ENCODE peak calls at places on chromosomes 16 and 17, in five cellular contexts. One of them, this sample, is unnamed.

GRCh38 chr16:47503936-47504335 is 42.8 kb downstream of the PHKB start:
- DNase-seq in HCT116: peak; percentile 3
- DNase-seq in ovary: no peak
- DNase-seq in A549: no peak
- DNase-seq in breast epithelium: no peak
- DNase-seq in this sample: no peak

GRCh38 chr17:71870546-71870862 is 250.3 kb upstream of the SOX9 start:
- DNase-seq in HCT116: no peak
- DNase-seq in A549: no peak
- DNase-seq in ovary: no peak
- DNase-seq in breast epithelium: no peak
- DNase-seq in this sample: no peak

GRCh38 chr16:22369221-22369811 is 5.1 kb downstream of the CDR2 start:
- DNase-seq in A549: peak; percentile 40
- DNase-seq in HCT116: no peak
- DNase-seq in ovary: no peak
- DNase-seq in breast epithelium: no peak
- DNase-seq in this sample: no peak

GRCh38 chr17:2343421-2343820 is 6.1 kb downstream of the SGSM2 start:
- DNase-seq in ovary: peak; percentile 16
- DNase-seq in A549: no peak
- DNase-seq in HCT116: no peak
- DNase-seq in breast epithelium: no peak
- DNase-seq in this sample: peak; percentile 81

GRCh38 chr16:59698341-59698979 is 964.3 kb upstream of the GOT2 start:
- DNase-seq in breast epithelium: no peak
- DNase-seq in HCT116: no peak
- DNase-seq in A549: no peak
- DNase-seq in ovary: no peak
- DNase-seq in this sample: no peak

GRCh38 chr17:6092923-6093468 is 22.8 kb downstream of the WSCD1 start:
- DNase-seq in HCT116: no peak
- DNase-seq in ovary: no peak
- DNase-seq in A549: no peak
- DNase-seq in breast epithelium: peak; percentile 24
- DNase-seq in this sample: no peak

GRCh38 chr16:75248142-75248535 is 3.3 kb downstream of the BCAR1 start:
- DNase-seq in HCT116: no peak
- DNase-seq in A549: no peak
- DNase-seq in breast epithelium: no peak
- DNase-seq in ovary: no peak
- DNase-seq in this sample: no peak

GRCh38 chr16:65136656-65137055 is 14.8 kb upstream of the CDH11 start:
- DNase-seq in ovary: no peak
- DNase-seq in HCT116: no peak
- DNase-seq in A549: no peak
- DNase-seq in breast epithelium: no peak
- DNase-seq in this sample: no peak

GRCh38 chr17:43545383-43545632 is 832 bp downstream of the ETV4 start:
- DNase-seq in HCT116: no peak
- DNase-seq in breast epithelium: no peak
- DNase-seq in A549: no peak
- DNase-seq in ovary: no peak
- DNase-seq in this sample: no peak

GRCh38 chr17:8753976-8754440 is 4.3 kb downstream of the SPDYE4 start:
- DNase-seq in A549: peak; percentile 64
- DNase-seq in breast epithelium: no peak
- DNase-seq in HCT116: peak; percentile 31
- DNase-seq in ovary: no peak
- DNase-seq in this sample: no peak

GRCh38 chr16:53960050-53960812 is 256.3 kb downstream of the FTO start:
- DNase-seq in HCT116: no peak
- DNase-seq in ovary: no peak
- DNase-seq in breast epithelium: no peak
- DNase-seq in A549: no peak
- DNase-seq in this sample: no peak

GRCh38 chr17:18167421-18167820 is 16.2 kb upstream of the ALKBH5 start:
- DNase-seq in breast epithelium: no peak
- DNase-seq in HCT116: no peak
- DNase-seq in ovary: no peak
- DNase-seq in A549: no peak
- DNase-seq in this sample: no peak

GRCh38 chr16:3248596-3248995 is 7.8 kb downstream of the MEFV start:
- DNase-seq in HCT116: no peak
- DNase-seq in ovary: no peak
- DNase-seq in A549: no peak
- DNase-seq in breast epithelium: no peak
- DNase-seq in this sample: no peak

GRCh38 chr17:12457493-12457892 is 208.2 kb upstream of the MYOCD start:
- DNase-seq in A549: no peak
- DNase-seq in breast epithelium: no peak
- DNase-seq in HCT116: no peak
- DNase-seq in ovary: no peak
- DNase-seq in this sample: no peak

GRCh38 chr17:48194097-48194550 is 86.6 kb downstream of the SNX11 start:
- DNase-seq in breast epithelium: no peak
- DNase-seq in A549: peak; percentile 41
- DNase-seq in HCT116: peak; percentile 89
- DNase-seq in ovary: no peak
- DNase-seq in this sample: no peak

GRCh38 chr17:36133629-36134259 is 30.1 kb downstream of the CCL4 start:
- DNase-seq in ovary: no peak
- DNase-seq in A549: peak; percentile 12
- DNase-seq in breast epithelium: no peak
- DNase-seq in HCT116: no peak
- DNase-seq in this sample: peak; percentile 9

GRCh38 chr16:15672514-15673167 is 22.6 kb downstream of the NDE1 start:
- DNase-seq in ovary: peak; percentile 83
- DNase-seq in breast epithelium: peak; percentile 86
- DNase-seq in HCT116: no peak
- DNase-seq in A549: peak; percentile 90
- DNase-seq in this sample: peak; percentile 97

GRCh38 chr17:20852541-20853370 is 190.1 kb downstream of the USP22 start:
- DNase-seq in HCT116: no peak
- DNase-seq in ovary: no peak
- DNase-seq in A549: peak; percentile 48
- DNase-seq in breast epithelium: no peak
- DNase-seq in this sample: no peak

GRCh38 chr17:46764709-46765401 is 53.6 kb downstream of the WNT3 start:
- DNase-seq in HCT116: no peak
- DNase-seq in breast epithelium: no peak
- DNase-seq in ovary: no peak
- DNase-seq in A549: no peak
- DNase-seq in this sample: no peak

GRCh38 chr17:1568950-1569810 is 6.6 kb upstream of the PITPNA start:
- DNase-seq in A549: no peak
- DNase-seq in HCT116: no peak
- DNase-seq in ovary: no peak
- DNase-seq in breast epithelium: no peak
- DNase-seq in this sample: no peak

GRCh38 chr16:27067138-27067537 is 411 bp downstream of the C16orf82 start:
- DNase-seq in A549: no peak
- DNase-seq in breast epithelium: no peak
- DNase-seq in ovary: no peak
- DNase-seq in HCT116: no peak
- DNase-seq in this sample: no peak

GRCh38 chr17:1907818-1908698 is 78.3 kb downstream of the RPA1 start:
- DNase-seq in HCT116: no peak
- DNase-seq in ovary: peak; percentile 45
- DNase-seq in breast epithelium: no peak
- DNase-seq in A549: no peak
- DNase-seq in this sample: no peak

GRCh38 chr17:5122586-5123342 is 6.9 kb downstream of the USP6 start:
- DNase-seq in HCT116: no peak
- DNase-seq in A549: no peak
- DNase-seq in ovary: peak; percentile 51
- DNase-seq in breast epithelium: no peak
- DNase-seq in this sample: no peak

GRCh38 chr16:4859900-4860255 is 12.6 kb downstream of the UBN1 start:
- DNase-seq in HCT116: no peak
- DNase-seq in ovary: no peak
- DNase-seq in breast epithelium: no peak
- DNase-seq in A549: no peak
- DNase-seq in this sample: peak; percentile 54

GRCh38 chr17:7631398-7632380 is 1.8 kb downstream of the SHBG start:
- DNase-seq in ovary: no peak
- DNase-seq in A549: no peak
- DNase-seq in breast epithelium: no peak
- DNase-seq in HCT116: no peak
- DNase-seq in this sample: no peak

GRCh38 chr17:45091778-45092425 is 30.8 kb downstream of the NMT1 start:
- DNase-seq in ovary: no peak
- DNase-seq in breast epithelium: no peak
- DNase-seq in A549: peak; percentile 57
- DNase-seq in HCT116: no peak
- DNase-seq in this sample: no peak

GRCh38 chr17:55845385-55845784 is 94.5 kb downstream of the PCTP start:
- DNase-seq in breast epithelium: no peak
- DNase-seq in A549: peak; percentile 13
- DNase-seq in ovary: peak; percentile 54
- DNase-seq in HCT116: no peak
- DNase-seq in this sample: peak; percentile 34

GRCh38 chr16:2213817-2214720 is 571 bp downstream of the PGP start:
- DNase-seq in breast epithelium: no peak
- DNase-seq in A549: no peak
- DNase-seq in HCT116: no peak
- DNase-seq in ovary: peak; percentile 58
- DNase-seq in this sample: no peak

GRCh38 chr16:86252596-86252995 is 257.7 kb upstream of the FOXF1 start:
- DNase-seq in HCT116: peak; percentile 42
- DNase-seq in ovary: no peak
- DNase-seq in A549: peak; percentile 35
- DNase-seq in breast epithelium: no peak
- DNase-seq in this sample: no peak

GRCh38 chr16:17685445-17685844 is 214.7 kb upstream of the XYLT1 start:
- DNase-seq in A549: no peak
- DNase-seq in HCT116: no peak
- DNase-seq in ovary: no peak
- DNase-seq in breast epithelium: no peak
- DNase-seq in this sample: no peak

GRCh38 chr17:2449486-2449885 is 48.6 kb upstream of the MNT start:
- DNase-seq in breast epithelium: no peak
- DNase-seq in HCT116: no peak
- DNase-seq in A549: no peak
- DNase-seq in ovary: no peak
- DNase-seq in this sample: no peak

DNA sequence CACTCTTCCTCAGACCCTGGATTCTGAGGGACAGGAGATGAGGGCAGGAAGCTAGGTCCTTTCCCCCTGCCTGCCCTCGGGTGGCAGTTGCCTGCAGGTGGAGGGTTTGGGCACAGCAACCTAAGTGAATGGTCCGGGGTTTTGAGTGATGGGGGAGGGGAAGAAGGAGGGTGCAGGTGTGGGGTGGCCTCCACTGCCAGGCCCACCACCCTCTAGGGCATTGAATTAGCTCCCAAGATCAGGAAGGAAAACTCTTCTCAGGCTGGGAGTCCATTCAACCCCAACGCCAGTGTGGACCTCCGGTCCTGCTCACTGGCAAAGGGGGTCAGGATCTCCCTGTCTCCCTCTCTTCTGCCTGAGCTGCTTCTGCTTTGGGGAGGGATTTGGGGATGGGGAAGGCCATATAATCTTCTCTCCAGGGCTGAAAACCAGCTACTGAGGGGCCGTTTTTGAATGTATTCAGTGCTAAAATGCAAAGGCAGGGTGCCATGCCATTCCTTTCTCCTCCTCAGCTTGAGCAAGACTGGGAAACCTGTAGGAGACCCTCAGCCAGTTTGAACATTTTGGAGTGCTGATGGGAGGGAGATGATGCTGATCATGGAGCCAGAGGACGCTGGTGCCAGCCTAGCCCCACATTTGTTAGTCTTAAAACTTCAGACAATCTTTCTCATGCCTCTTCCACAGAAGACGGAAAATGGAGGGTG is 18.8 kb downstream of the GRB7 start:
- DNase-seq in ovary: no peak
- DNase-seq in breast epithelium: no peak
- DNase-seq in HCT116: no peak
- DNase-seq in A549: no peak
- DNase-seq in this sample: peak; percentile 82
- H3K4me3 ChIP-seq in ovary: no peak overlapping the region
- H3K4me3 ChIP-seq in breast epithelium: no peak overlapping the region
- H3K4me3 ChIP-seq in HCT116: no peak overlapping the region
- H3K4me3 ChIP-seq in A549: no peak overlapping the region
- H3K4me3 ChIP-seq in this sample: no peak overlapping the region

GRCh38 chr16:788399-789126 is at the start of gene CHTF18:
- DNase-seq in ovary: peak; percentile 96
- DNase-seq in HCT116: peak; percentile 72
- DNase-seq in A549: peak; percentile 92
- DNase-seq in breast epithelium: peak; percentile 93
- DNase-seq in this sample: peak; percentile 98

GRCh38 chr16:789451-789850 is 1.0 kb downstream of the CHTF18 start:
- DNase-seq in HCT116: no peak
- DNase-seq in breast epithelium: no peak
- DNase-seq in ovary: no peak
- DNase-seq in A549: no peak
- DNase-seq in this sample: no peak

GRCh38 chr16:787261-787966 is 767 bp downstream of the RPUSD1 start:
- DNase-seq in A549: no peak
- DNase-seq in breast epithelium: no peak
- DNase-seq in ovary: no peak
- DNase-seq in HCT116: no peak
- DNase-seq in this sample: no peak

GRCh38 chr16:790086-790485 is 1.7 kb downstream of the CHTF18 start:
- DNase-seq in ovary: no peak
- DNase-seq in HCT116: no peak
- DNase-seq in A549: no peak
- DNase-seq in breast epithelium: no peak
- DNase-seq in this sample: no peak

DNA sequence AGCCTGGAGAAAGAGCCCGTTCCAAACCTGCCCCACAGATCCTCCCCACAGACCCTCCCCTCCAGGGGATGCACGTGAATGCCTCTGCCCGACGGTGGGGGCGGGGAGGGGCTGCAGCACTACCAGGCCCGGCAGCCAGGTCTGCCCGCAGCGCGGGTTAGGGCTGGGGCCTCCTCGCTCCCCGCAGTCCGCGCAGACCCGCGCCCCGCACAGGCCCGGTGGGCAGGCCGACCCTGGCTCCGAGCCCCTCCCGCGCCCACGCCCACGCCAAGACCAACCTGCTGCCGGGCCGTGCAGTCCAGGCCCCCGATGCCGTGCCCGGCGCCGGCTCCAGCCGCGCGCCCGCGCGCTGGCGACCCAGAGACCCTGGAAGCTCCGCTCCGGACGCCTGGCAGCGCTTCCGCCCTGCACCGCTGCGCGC is at the start of gene RPUSD1:
- DNase-seq in ovary: no peak
- DNase-seq in HCT116: no peak
- DNase-seq in breast epithelium: no peak
- DNase-seq in A549: no peak
- DNase-seq in this sample: no peak
- TF ChIP-seq POLR2A in ovary: no peak
- TF ChIP-seq POLR2A in HCT116: no peak
- TF ChIP-seq POLR2A in breast epithelium: no peak
- TF ChIP-seq POLR2A in A549: peak; percentile 52
- TF ChIP-seq POLR2A in this sample: no peak

GRCh38 chr17:76452646-76453430 is at the start of gene UBE2O:
- DNase-seq in HCT116: peak; percentile 86
- DNase-seq in A549: peak; percentile 94
- DNase-seq in breast epithelium: peak; percentile 82
- DNase-seq in ovary: peak; percentile 93
- DNase-seq in this sample: peak; percentile 68
- TF ChIP-seq CTCF in HCT116: no peak
- TF ChIP-seq CTCF in A549: peak; percentile 44
- TF ChIP-seq CTCF in breast epithelium: peak; percentile 47
- TF ChIP-seq CTCF in ovary: peak; percentile 58
- TF ChIP-seq CTCF in this sample: no peak

GRCh38 chr17:80813318-80813717 is 178.3 kb upstream of the CHMP6 start:
- DNase-seq in ovary: no peak
- DNase-seq in breast epithelium: no peak
- DNase-seq in A549: no peak
- DNase-seq in HCT116: no peak
- DNase-seq in this sample: peak; percentile 42
- H3K4me3 ChIP-seq in ovary: no peak overlapping the region
- H3K4me3 ChIP-seq in breast epithelium: no peak overlapping the region
- H3K4me3 ChIP-seq in A549: no peak overlapping the region
- H3K4me3 ChIP-seq in HCT116: no peak overlapping the region
- H3K4me3 ChIP-seq in this sample: no peak overlapping the region